ENCODE peak calls at places on chromosomes 1 and 21, in six cellular contexts. T is fibroblast of lung; H is cardiac muscle cell; J is stimulated activated CD4-positive, alpha-beta T cell treated with anti-CD3 and anti-CD28 coated beads, Interleukin-12 subunit alpha, Interleukin-12 subunit beta, amount 100 ng/mL, for 4 hours; N is hepatic stellate cell; D is HS-27A. Z is an unnamed sample.
A peak's percentile ranks its signal among the peaks of the same experiment; 100 is the strongest.

GRCh38 chr1:151511636-151512215 is 539 bp downstream of the CGN start:
- DNase-seq in T (no peak), N (no peak), D (no peak), J (peak; percentile 10), H (peak; percentile 72), Z (no peak)

GRCh38 chr1:55670331-55671082 is 455.3 kb upstream of the USP24 start:
- DNase-seq in H (no peak), T (no peak), N (no peak), J (no peak), D (no peak), Z (no peak)

GRCh38 chr1:3603156-3603555 is 8.2 kb downstream of the MEGF6 start:
- DNase-seq in N (no peak), H (no peak), T (no peak), D (no peak), J (no peak), Z (no peak)

GRCh38 chr1:229597877-229598276 is 28.0 kb downstream of the TAF5L start:
- DNase-seq in D (no peak), H (no peak), T (peak; percentile 56), N (peak; percentile 24), J (no peak), Z (no peak)

GRCh38 chr1:1432951-1433803 is 2.3 kb upstream of the VWA1 start:
- DNase-seq in D (no peak), T (peak; percentile 16), H (peak; percentile 56), J (no peak), N (peak; percentile 47), Z (peak; percentile 38)

GRCh38 chr1:102897537-102897936 is 210.8 kb downstream of the COL11A1 start:
- DNase-seq in H (no peak), J (no peak), D (peak; percentile 52), T (peak; percentile 87), N (no peak), Z (no peak)

GRCh38 chr1:202009326-202010031 is 908 bp upstream of the ELF3 start:
- DNase-seq in H (peak; percentile 89), T (peak; percentile 48), J (peak; percentile 45), N (peak; percentile 92), D (peak; percentile 54), Z (peak; percentile 81)

GRCh38 chr1:25800538-25801377 is 765 bp downstream of the SELENON start:
- DNase-seq in T (no peak), D (no peak), J (no peak), H (no peak), N (peak; percentile 40), Z (no peak)

GRCh38 chr1:204376919-204377799 is 17.4 kb upstream of the PLEKHA6 start:
- DNase-seq in T (no peak), D (no peak), N (no peak), H (no peak), J (no peak), Z (no peak)

GRCh38 chr1:15786581-15786980 is 20.9 kb downstream of the UQCRHL start:
- DNase-seq in N (no peak), J (no peak), H (no peak), T (peak; percentile 79), D (no peak), Z (peak; percentile 68)

GRCh38 chr21:32414579-32415358 is 2.3 kb downstream of the EVA1C start:
- DNase-seq in T (peak; percentile 52), N (no peak), J (no peak), H (no peak), D (no peak), Z (no peak)

GRCh38 chr21:38712076-38712475 is 93.7 kb upstream of the ETS2 start:
- DNase-seq in N (peak; percentile 29), D (no peak), T (peak; percentile 36), J (no peak), H (peak; percentile 48), Z (peak; percentile 74)

GRCh38 chr1:234963904-234964702 is 164.5 kb downstream of the TOMM20 start:
- DNase-seq in T (no peak), J (no peak), D (no peak), H (peak; percentile 35), N (no peak), Z (no peak)

GRCh38 chr1:79716481-79716880 is 710.0 kb upstream of the ADGRL4 start:
- DNase-seq in J (no peak), N (no peak), H (no peak), T (peak; percentile 92), D (no peak), Z (no peak)

GRCh38 chr1:165862448-165862847 is 35.0 kb downstream of the UCK2 start:
- DNase-seq in D (no peak), J (no peak), T (no peak), N (no peak), H (no peak), Z (no peak)

GRCh38 chr1:182740120-182740519 is 49.5 kb upstream of the NPL start:
- DNase-seq in J (no peak), T (no peak), N (no peak), D (no peak), H (no peak), Z (no peak)

GRCh38 chr1:218711021-218711420 is 365.9 kb downstream of the TGFB2 start:
- DNase-seq in N (no peak), J (no peak), T (peak; percentile 15), H (no peak), D (no peak), Z (no peak)

GRCh38 chr1:182091083-182091482 is 29.6 kb upstream of the ZNF648 start:
- DNase-seq in D (no peak), T (no peak), H (no peak), N (no peak), J (no peak), Z (no peak)

GRCh38 chr1:59553381-59553780 is 256.5 kb downstream of the FGGY start:
- DNase-seq in J (no peak), H (no peak), T (peak; percentile 81), D (no peak), N (no peak), Z (no peak)

GRCh38 chr1:21035794-21036193 is 140.9 kb downstream of the EIF4G3 start:
- DNase-seq in D (no peak), N (no peak), H (no peak), T (no peak), J (no peak), Z (no peak)

GRCh38 chr1:60589916-60590315 is 492.4 kb upstream of the NFIA start:
- DNase-seq in H (no peak), J (no peak), T (peak; percentile 16), D (no peak), N (no peak), Z (no peak)

GRCh38 chr21:38350681-38351080 is 93.9 kb downstream of the KCNJ15 start:
- DNase-seq in T (no peak), H (no peak), D (no peak), J (no peak), N (no peak), Z (no peak)

GRCh38 chr1:83999316-83999819 is 436 bp upstream of the TTLL7 start:
- DNase-seq in H (peak; percentile 82), J (no peak), D (peak; percentile 69), N (peak; percentile 77), T (peak; percentile 75), Z (peak; percentile 89)

GRCh38 chr1:86773331-86774288 is 69.2 kb downstream of the SH3GLB1 start:
- DNase-seq in J (no peak), N (no peak), H (no peak), D (no peak), T (peak; percentile 56), Z (no peak)

GRCh38 chr1:67338642-67339041 is 31.0 kb downstream of the IL12RB2 start:
- DNase-seq in J (no peak), N (no peak), T (no peak), D (no peak), H (no peak), Z (no peak)

GRCh38 chr1:223704921-223705878 is 7.1 kb upstream of the CAPN2 start:
- DNase-seq in H (peak; percentile 74), D (no peak), T (peak; percentile 77), J (no peak), N (no peak), Z (no peak)

GRCh38 chr1:12294076-12294475 is 64.2 kb downstream of the VPS13D start:
- DNase-seq in J (no peak), H (no peak), N (no peak), D (no peak), T (peak; percentile 79), Z (no peak)

GRCh38 chr1:243712890-243713425 is 137.1 kb downstream of the AKT3 start:
- DNase-seq in H (no peak), T (peak; percentile 18), J (no peak), D (no peak), N (no peak), Z (no peak)

GRCh38 chr1:22875240-22875639 is 97.4 kb downstream of the LACTBL1 start:
- DNase-seq in D (no peak), J (no peak), N (no peak), H (no peak), T (no peak), Z (no peak)

Z was measured in tibial artery.